ENCODE peak calls at places on chromosomes 11 and 22, in eight cellular contexts. R, C, B, U, E, T, J and Y are unnamed samples.

GRCh38 chr22:45162531-45162930 is 1.2 kb upstream of the NUP50 start:
- DNase-seq in R (no peak), C (no peak), B (no peak), U (no peak), E (no peak), T (no peak), J (no peak), Y (no peak)

GRCh38 chr11:57406337-57406904 is 16.0 kb upstream of the PRG2 start:
- DNase-seq in R (peak), C (peak), B (peak), U (no peak), E (no peak), T (no peak), J (no peak), Y (no peak)

GRCh38 chr22:42114721-42115120 is 15.9 kb downstream of the CYP2D6 start:
- DNase-seq in R (peak), C (peak), B (no peak), U (no peak), E (no peak), T (no peak), J (no peak), Y (no peak)

GRCh38 chr11:65445604-65446445 is 23.2 kb downstream of the NEAT1 start:
- DNase-seq in R (peak), C (peak), B (no peak), U (no peak), E (peak), T (no peak), J (no peak), Y (no peak)

GRCh38 chr11:44266056-44266780 is 43.7 kb downstream of the ALX4 start:
- DNase-seq in R (no peak), C (no peak), B (no peak), U (no peak), E (no peak), T (no peak), J (no peak), Y (no peak)

GRCh38 chr22:29369460-29369859 is 18.9 kb downstream of the AP1B1 start:
- DNase-seq in R (peak), C (peak), B (no peak), U (no peak), E (peak), T (no peak), J (no peak), Y (no peak)

GRCh38 chr11:4185561-4185960 is 91.0 kb downstream of the RRM1 start:
- DNase-seq in R (no peak), C (no peak), B (no peak), U (no peak), E (no peak), T (no peak), J (no peak), Y (no peak)

GRCh38 chr11:73047773-73048371 is 94.2 kb downstream of the FCHSD2 start:
- DNase-seq in R (no peak), C (no peak), B (no peak), U (no peak), E (no peak), T (no peak), J (no peak), Y (no peak)

GRCh38 chr11:86484795-86485166 is 110.1 kb downstream of the CCDC81 start:
- DNase-seq in R (peak), C (peak), B (no peak), U (no peak), E (no peak), T (no peak), J (no peak), Y (no peak)

GRCh38 chr11:115918579-115918978 is 414.4 kb upstream of the CADM1 start:
- DNase-seq in R (no peak), C (no peak), B (no peak), U (no peak), E (no peak), T (no peak), J (no peak), Y (no peak)

GRCh38 chr11:125441648-125442410 is 54.2 kb downstream of the FEZ1 start:
- DNase-seq in R (no peak), C (no peak), B (no peak), U (no peak), E (no peak), T (no peak), J (no peak), Y (no peak)

GRCh38 chr22:46050916-46051614 is 74.1 kb upstream of the WNT7B start:
- DNase-seq in R (no peak), C (no peak), B (no peak), U (no peak), E (peak), T (no peak), J (no peak), Y (no peak)

GRCh38 chr22:44894321-44894720 is 115.5 kb downstream of the PHF21B start:
- DNase-seq in R (no peak), C (no peak), B (no peak), U (no peak), E (peak), T (no peak), J (no peak), Y (no peak)

GRCh38 chr22:40043793-40044101 is 49.0 kb downstream of the FAM83F start:
- DNase-seq in R (no peak), C (no peak), B (no peak), U (no peak), E (no peak), T (no peak), J (no peak), Y (no peak)

GRCh38 chr11:6622261-6623171 is 3.3 kb upstream of the TPP1 start:
- DNase-seq in R (no peak), C (no peak), B (no peak), U (no peak), E (no peak), T (no peak), J (no peak), Y (no peak)

GRCh38 chr11:96061094-96061493 is 137.2 kb upstream of the MTMR2 start:
- DNase-seq in R (peak), C (peak), B (no peak), U (no peak), E (no peak), T (no peak), J (no peak), Y (no peak)

GRCh38 chr11:13297917-13298356 is 20.3 kb downstream of the BMAL1 start:
- DNase-seq in R (no peak), C (peak), B (no peak), U (no peak), E (no peak), T (no peak), J (peak), Y (no peak)

GRCh38 chr11:9914064-9914463 is 250.2 kb downstream of the SWAP70 start:
- DNase-seq in R (no peak), C (peak), B (no peak), U (no peak), E (no peak), T (no peak), J (no peak), Y (no peak)